ENCODE peak calls at places on chromosomes 7 and 10, in six cellular contexts. One of them, this sample, is unnamed.

GRCh38 chr10:132372516-132373095 is 24.4 kb upstream of the PWWP2B start:
- DNase-seq in cardiac fibroblast: no peak
- DNase-seq in heart left ventricle: no peak
- DNase-seq in body of pancreas: no peak
- DNase-seq in mucosa of descending colon: peak
- DNase-seq in skeletal muscle cell: no peak
- DNase-seq in this sample: no peak

GRCh38 chr7:131365876-131366275 is 38.2 kb downstream of the MKLN1 start:
- DNase-seq in cardiac fibroblast: peak
- DNase-seq in heart left ventricle: no peak
- DNase-seq in body of pancreas: no peak
- DNase-seq in mucosa of descending colon: no peak
- DNase-seq in skeletal muscle cell: no peak
- DNase-seq in this sample: no peak

GRCh38 chr7:37052673-37053072 is 328.4 kb upstream of the AOAH start:
- DNase-seq in cardiac fibroblast: no peak
- DNase-seq in heart left ventricle: no peak
- DNase-seq in body of pancreas: peak
- DNase-seq in mucosa of descending colon: no peak
- DNase-seq in skeletal muscle cell: no peak
- DNase-seq in this sample: peak

GRCh38 chr10:104678658-104679057 is 37.6 kb downstream of the SORCS3 start:
- DNase-seq in cardiac fibroblast: no peak
- DNase-seq in heart left ventricle: no peak
- DNase-seq in body of pancreas: no peak
- DNase-seq in mucosa of descending colon: no peak
- DNase-seq in skeletal muscle cell: no peak
- DNase-seq in this sample: no peak

GRCh38 chr10:126924915-126925300 is 19.7 kb downstream of the DOCK1 start:
- DNase-seq in cardiac fibroblast: peak
- DNase-seq in heart left ventricle: no peak
- DNase-seq in body of pancreas: no peak
- DNase-seq in mucosa of descending colon: no peak
- DNase-seq in skeletal muscle cell: no peak
- DNase-seq in this sample: no peak

GRCh38 chr7:130732980-130733865 is 784 bp downstream of the KLF14 start:
- DNase-seq in cardiac fibroblast: no peak
- DNase-seq in heart left ventricle: peak
- DNase-seq in body of pancreas: peak
- DNase-seq in mucosa of descending colon: peak
- DNase-seq in skeletal muscle cell: no peak
- DNase-seq in this sample: peak

GRCh38 chr7:134510646-134511045 is 16.7 kb upstream of the AKR1B10 start:
- DNase-seq in cardiac fibroblast: no peak
- DNase-seq in heart left ventricle: no peak
- DNase-seq in body of pancreas: no peak
- DNase-seq in mucosa of descending colon: no peak
- DNase-seq in skeletal muscle cell: no peak
- DNase-seq in this sample: no peak

GRCh38 chr10:14665304-14665703 is 109.4 kb downstream of the FAM107B start:
- DNase-seq in cardiac fibroblast: peak
- DNase-seq in heart left ventricle: no peak
- DNase-seq in body of pancreas: no peak
- DNase-seq in mucosa of descending colon: no peak
- DNase-seq in skeletal muscle cell: no peak
- DNase-seq in this sample: peak

GRCh38 chr10:103540722-103541121 is 47.2 kb downstream of the NEURL1 start:
- DNase-seq in cardiac fibroblast: peak
- DNase-seq in heart left ventricle: no peak
- DNase-seq in body of pancreas: no peak
- DNase-seq in mucosa of descending colon: no peak
- DNase-seq in skeletal muscle cell: no peak
- DNase-seq in this sample: no peak

GRCh38 chr7:55055479-55055878 is 36.7 kb downstream of the EGFR start:
- DNase-seq in cardiac fibroblast: peak
- DNase-seq in heart left ventricle: no peak
- DNase-seq in body of pancreas: no peak
- DNase-seq in mucosa of descending colon: no peak
- DNase-seq in skeletal muscle cell: peak
- DNase-seq in this sample: no peak
- H3K4me3 ChIP-seq in cardiac fibroblast: no peak
- H3K4me3 ChIP-seq in heart left ventricle: no peak
- H3K4me3 ChIP-seq in body of pancreas: no peak
- H3K4me3 ChIP-seq in mucosa of descending colon: no peak
- H3K4me3 ChIP-seq in skeletal muscle cell: no peak
- H3K4me3 ChIP-seq in this sample: no peak

GRCh38 chr10:125161570-125162139 is 1.3 kb upstream of the CTBP2 start:
- DNase-seq in cardiac fibroblast: peak
- DNase-seq in heart left ventricle: no peak
- DNase-seq in body of pancreas: peak
- DNase-seq in mucosa of descending colon: peak
- DNase-seq in skeletal muscle cell: no peak
- DNase-seq in this sample: no peak

GRCh38 chr10:125160856-125161569 is 650 bp upstream of the CTBP2 start:
- DNase-seq in cardiac fibroblast: peak
- DNase-seq in heart left ventricle: peak
- DNase-seq in body of pancreas: peak
- DNase-seq in mucosa of descending colon: peak
- DNase-seq in skeletal muscle cell: peak
- DNase-seq in this sample: peak

GRCh38 chr10:125158528-125159485 is 1.6 kb downstream of the CTBP2 start:
- DNase-seq in cardiac fibroblast: peak
- DNase-seq in heart left ventricle: peak
- DNase-seq in body of pancreas: peak
- DNase-seq in mucosa of descending colon: peak
- DNase-seq in skeletal muscle cell: no peak
- DNase-seq in this sample: peak

GRCh38 chr10:125159486-125159931 is 854 bp downstream of the CTBP2 start:
- DNase-seq in cardiac fibroblast: no peak
- DNase-seq in heart left ventricle: no peak
- DNase-seq in body of pancreas: peak
- DNase-seq in mucosa of descending colon: peak
- DNase-seq in skeletal muscle cell: no peak
- DNase-seq in this sample: no peak

DNA sequence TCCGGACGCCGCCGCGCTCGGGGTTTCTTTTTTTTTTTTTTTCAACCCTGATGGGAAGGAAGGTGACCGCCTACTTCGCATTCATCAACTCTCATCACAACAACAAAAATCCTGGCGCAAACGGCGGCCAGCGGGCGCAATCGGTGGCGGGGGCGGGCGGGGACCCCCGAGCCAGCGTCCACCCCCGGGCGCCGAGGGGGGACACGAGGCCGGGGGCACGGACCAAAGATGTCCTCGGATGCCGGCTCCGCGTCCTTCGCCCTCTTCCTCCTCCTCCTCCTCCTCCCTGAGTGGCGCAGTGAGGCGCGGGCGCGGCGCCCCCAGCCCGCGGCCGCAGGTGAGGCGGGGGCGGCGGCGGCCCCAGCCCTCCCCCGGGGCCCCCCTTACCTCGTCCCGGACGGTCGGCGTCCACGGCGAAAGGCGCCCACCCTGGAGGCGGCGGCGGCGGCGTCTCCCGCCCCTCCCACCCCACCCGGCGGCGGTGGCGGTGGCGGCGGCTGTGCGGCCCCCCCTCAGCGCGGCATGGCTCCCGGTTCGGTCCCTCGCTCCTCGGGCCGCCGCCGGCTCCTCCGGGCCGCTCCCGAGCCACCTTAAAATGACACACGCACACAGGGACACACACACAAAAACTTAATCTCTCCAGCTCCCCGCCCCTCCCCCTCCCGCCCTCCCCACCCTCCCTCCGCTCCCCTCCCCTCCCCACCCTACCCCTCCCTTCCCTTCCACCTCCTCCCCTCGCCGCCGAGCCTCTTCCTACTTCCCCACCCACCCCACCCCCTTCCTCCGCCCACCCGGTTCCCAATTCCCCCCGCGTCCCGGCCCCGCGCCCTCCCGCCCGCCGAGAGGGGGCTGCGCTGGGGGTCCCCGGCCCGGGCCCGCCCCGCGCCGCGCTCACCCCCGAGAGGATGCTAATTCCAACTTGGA is at the start of gene CTBP2:
- DNase-seq in cardiac fibroblast: peak
- DNase-seq in heart left ventricle: peak
- DNase-seq in body of pancreas: peak
- DNase-seq in mucosa of descending colon: peak
- DNase-seq in skeletal muscle cell: no peak
- DNase-seq in this sample: peak
- H3K4me3 ChIP-seq in cardiac fibroblast: peak
- H3K4me3 ChIP-seq in heart left ventricle: peak
- H3K4me3 ChIP-seq in body of pancreas: peak
- H3K4me3 ChIP-seq in mucosa of descending colon: peak
- H3K4me3 ChIP-seq in skeletal muscle cell: peak
- H3K4me3 ChIP-seq in this sample: peak

DNA sequence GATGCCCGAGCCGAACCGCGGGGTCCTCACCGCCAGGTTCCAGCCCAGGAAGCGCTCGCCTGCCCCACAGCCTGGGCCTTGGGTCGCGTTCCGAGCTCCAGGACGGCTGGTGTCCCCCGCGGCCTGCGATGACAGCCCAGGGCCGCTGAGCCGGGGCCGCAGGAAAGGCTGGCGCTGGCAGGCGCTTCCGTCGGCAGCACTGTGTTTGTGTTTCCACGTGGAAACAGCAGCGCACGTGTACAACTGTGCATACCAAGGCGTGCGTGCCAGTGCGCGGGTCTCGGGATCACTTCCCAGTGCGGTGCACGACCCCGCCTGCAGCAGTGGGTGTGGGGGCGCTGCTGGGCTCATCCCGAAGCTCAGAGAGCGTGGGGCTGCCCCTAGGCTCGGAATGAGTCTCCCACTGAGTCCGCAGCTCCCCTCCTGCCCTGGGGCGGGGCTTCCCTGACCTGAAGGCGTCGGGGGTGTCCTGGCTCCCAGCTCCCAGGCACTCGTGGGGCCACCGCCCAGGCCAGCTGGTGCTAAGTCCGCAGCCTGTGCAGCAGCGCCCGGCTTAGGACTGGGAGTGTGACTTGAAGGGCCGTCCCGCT is 17.2 kb downstream of the AP5Z1 start:
- DNase-seq in cardiac fibroblast: no peak
- DNase-seq in heart left ventricle: no peak
- DNase-seq in body of pancreas: peak
- DNase-seq in mucosa of descending colon: peak
- DNase-seq in skeletal muscle cell: no peak
- DNase-seq in this sample: peak
- H3K4me3 ChIP-seq in cardiac fibroblast: no peak
- H3K4me3 ChIP-seq in heart left ventricle: peak
- H3K4me3 ChIP-seq in body of pancreas: no peak
- H3K4me3 ChIP-seq in mucosa of descending colon: no peak
- H3K4me3 ChIP-seq in skeletal muscle cell: peak
- H3K4me3 ChIP-seq in this sample: peak

DNA sequence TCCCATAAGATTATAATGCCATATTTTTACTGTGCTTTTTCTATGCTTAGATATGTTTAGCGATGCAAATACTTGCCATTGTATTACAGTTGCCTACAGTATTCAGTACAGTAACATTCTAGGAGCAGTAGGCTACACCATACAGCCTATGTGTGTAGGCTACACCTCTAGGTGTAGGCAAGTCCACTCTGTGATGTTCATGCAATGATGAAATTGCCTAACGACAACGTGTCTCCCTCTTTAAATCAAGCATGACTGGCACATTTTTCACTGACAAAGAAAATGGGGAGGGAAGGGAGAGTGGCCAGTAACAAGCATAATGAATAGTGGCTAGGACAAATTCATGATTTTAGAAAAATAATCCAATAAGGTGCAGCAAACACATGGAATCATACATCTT is 1.7 kb downstream of the NCAPG2 start:
- DNase-seq in cardiac fibroblast: no peak
- DNase-seq in heart left ventricle: no peak
- DNase-seq in body of pancreas: no peak
- DNase-seq in mucosa of descending colon: no peak
- DNase-seq in skeletal muscle cell: no peak
- DNase-seq in this sample: no peak
- H3K4me3 ChIP-seq in cardiac fibroblast: no peak
- H3K4me3 ChIP-seq in heart left ventricle: no peak
- H3K4me3 ChIP-seq in body of pancreas: no peak
- H3K4me3 ChIP-seq in mucosa of descending colon: no peak
- H3K4me3 ChIP-seq in skeletal muscle cell: no peak
- H3K4me3 ChIP-seq in this sample: no peak

GRCh38 chr10:28681928-28682750 is 4.8 kb downstream of the BAMBI start:
- DNase-seq in cardiac fibroblast: no peak
- DNase-seq in heart left ventricle: no peak
- DNase-seq in body of pancreas: no peak
- DNase-seq in mucosa of descending colon: no peak
- DNase-seq in skeletal muscle cell: no peak
- DNase-seq in this sample: no peak
- H3K4me3 ChIP-seq in cardiac fibroblast: no peak
- H3K4me3 ChIP-seq in heart left ventricle: no peak
- H3K4me3 ChIP-seq in body of pancreas: no peak
- H3K4me3 ChIP-seq in mucosa of descending colon: no peak
- H3K4me3 ChIP-seq in skeletal muscle cell: no peak
- H3K4me3 ChIP-seq in this sample: no peak

DNA sequence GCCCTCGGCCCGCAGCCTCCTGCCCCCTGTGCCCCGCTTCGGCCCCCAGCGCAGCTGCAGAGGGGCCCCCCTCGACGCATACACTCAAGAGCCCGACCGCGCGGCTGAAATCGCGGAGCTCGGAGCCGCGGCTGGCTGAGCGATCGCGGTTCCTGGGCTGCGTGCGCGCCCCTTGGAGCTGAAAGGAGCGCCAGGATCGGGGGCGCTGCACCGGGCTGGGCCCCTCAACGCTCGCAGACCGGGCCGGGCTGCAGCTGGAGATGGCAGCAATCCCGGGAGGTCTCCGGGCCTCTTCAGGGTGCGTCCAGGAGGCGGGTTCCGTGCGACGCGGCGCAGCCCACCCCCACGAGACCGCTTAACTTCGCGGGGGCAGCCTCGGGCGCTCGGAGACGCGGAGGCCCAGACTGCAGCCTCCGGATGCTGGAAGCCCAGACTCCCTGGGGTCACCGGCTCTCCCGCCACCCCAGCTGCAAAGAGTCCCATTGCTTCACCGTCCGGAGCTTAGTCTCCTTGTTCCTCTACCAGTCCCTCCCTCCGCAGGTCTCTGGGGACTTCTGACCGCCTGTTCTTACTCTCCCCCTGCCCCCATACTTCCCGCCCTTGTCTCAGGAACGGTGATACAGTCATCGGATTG is 73.0 kb upstream of the LRRC4 start:
- DNase-seq in cardiac fibroblast: peak
- DNase-seq in heart left ventricle: peak
- DNase-seq in body of pancreas: no peak
- DNase-seq in mucosa of descending colon: no peak
- DNase-seq in skeletal muscle cell: peak
- DNase-seq in this sample: no peak
- H3K4me3 ChIP-seq in cardiac fibroblast: peak
- H3K4me3 ChIP-seq in heart left ventricle: peak
- H3K4me3 ChIP-seq in body of pancreas: no peak
- H3K4me3 ChIP-seq in mucosa of descending colon: no peak
- H3K4me3 ChIP-seq in skeletal muscle cell: peak
- H3K4me3 ChIP-seq in this sample: peak